ENCODE peak calls at places on chromosomes 1 and 21, in eight cellular contexts. One of them, this sample, is unnamed.

GRCh38 chr21:33993286-33994231 is 78.0 kb upstream of the ATP5PO start:
- DNase-seq in natural killer cell treated with Interleukin-12 subunit alpha and Interleukin-12 subunit beta and Interleukin-15 and Interleukin-18, amount 100 ng/mL, for 72 hours: no peak
- DNase-seq in right cardiac atrium: no peak
- DNase-seq in GM03348: no peak
- DNase-seq in Panc1: no peak
- DNase-seq in A172: no peak
- DNase-seq in H54: no peak
- DNase-seq in ovary: no peak
- DNase-seq in this sample: peak

GRCh38 chr21:33937931-33938339 is 22.3 kb upstream of the ATP5PO start:
- DNase-seq in ovary: no peak
- DNase-seq in right cardiac atrium: no peak
- DNase-seq in H54: no peak
- DNase-seq in Panc1: no peak
- DNase-seq in natural killer cell treated with Interleukin-12 subunit alpha and Interleukin-12 subunit beta and Interleukin-15 and Interleukin-18, amount 100 ng/mL, for 72 hours: no peak
- DNase-seq in A172: no peak
- DNase-seq in GM03348: no peak
- DNase-seq in this sample: no peak

GRCh38 chr1:84538599-84538998 is 32.2 kb upstream of the GNG5 start:
- DNase-seq in Panc1: no peak
- DNase-seq in right cardiac atrium: no peak
- DNase-seq in GM03348: no peak
- DNase-seq in A172: no peak
- DNase-seq in natural killer cell treated with Interleukin-12 subunit alpha and Interleukin-12 subunit beta and Interleukin-15 and Interleukin-18, amount 100 ng/mL, for 72 hours: peak
- DNase-seq in ovary: no peak
- DNase-seq in H54: no peak
- DNase-seq in this sample: no peak

GRCh38 chr21:15439726-15440125 is 290.1 kb upstream of the USP25 start:
- DNase-seq in natural killer cell treated with Interleukin-12 subunit alpha and Interleukin-12 subunit beta and Interleukin-15 and Interleukin-18, amount 100 ng/mL, for 72 hours: no peak
- DNase-seq in ovary: no peak
- DNase-seq in right cardiac atrium: no peak
- DNase-seq in A172: no peak
- DNase-seq in GM03348: no peak
- DNase-seq in H54: no peak
- DNase-seq in Panc1: no peak
- DNase-seq in this sample: no peak

GRCh38 chr1:212951058-212951923 is 950 bp downstream of the VASH2 start:
- DNase-seq in ovary: no peak
- DNase-seq in Panc1: no peak
- DNase-seq in GM03348: peak
- DNase-seq in natural killer cell treated with Interleukin-12 subunit alpha and Interleukin-12 subunit beta and Interleukin-15 and Interleukin-18, amount 100 ng/mL, for 72 hours: no peak
- DNase-seq in A172: no peak
- DNase-seq in H54: no peak
- DNase-seq in right cardiac atrium: peak
- DNase-seq in this sample: no peak

GRCh38 chr1:109570414-109570813 is 22.0 kb downstream of the GNAI3 start:
- DNase-seq in natural killer cell treated with Interleukin-12 subunit alpha and Interleukin-12 subunit beta and Interleukin-15 and Interleukin-18, amount 100 ng/mL, for 72 hours: no peak
- DNase-seq in Panc1: no peak
- DNase-seq in right cardiac atrium: no peak
- DNase-seq in ovary: no peak
- DNase-seq in GM03348: peak
- DNase-seq in A172: no peak
- DNase-seq in H54: no peak
- DNase-seq in this sample: no peak

GRCh38 chr1:154812911-154813816 is 56.9 kb downstream of the KCNN3 start:
- DNase-seq in ovary: peak
- DNase-seq in H54: no peak
- DNase-seq in natural killer cell treated with Interleukin-12 subunit alpha and Interleukin-12 subunit beta and Interleukin-15 and Interleukin-18, amount 100 ng/mL, for 72 hours: no peak
- DNase-seq in A172: no peak
- DNase-seq in right cardiac atrium: peak
- DNase-seq in GM03348: no peak
- DNase-seq in Panc1: no peak
- DNase-seq in this sample: peak

GRCh38 chr1:6052543-6053205 is 7.0 kb downstream of the KCNAB2 start:
- DNase-seq in H54: peak
- DNase-seq in natural killer cell treated with Interleukin-12 subunit alpha and Interleukin-12 subunit beta and Interleukin-15 and Interleukin-18, amount 100 ng/mL, for 72 hours: no peak
- DNase-seq in GM03348: peak
- DNase-seq in right cardiac atrium: peak
- DNase-seq in Panc1: peak
- DNase-seq in A172: peak
- DNase-seq in ovary: peak
- DNase-seq in this sample: peak

GRCh38 chr21:33587792-33588484 is 546 bp downstream of the DONSON start:
- DNase-seq in GM03348: peak
- DNase-seq in A172: peak
- DNase-seq in Panc1: no peak
- DNase-seq in ovary: peak
- DNase-seq in right cardiac atrium: peak
- DNase-seq in H54: peak
- DNase-seq in natural killer cell treated with Interleukin-12 subunit alpha and Interleukin-12 subunit beta and Interleukin-15 and Interleukin-18, amount 100 ng/mL, for 72 hours: peak
- DNase-seq in this sample: peak

GRCh38 chr1:54615531-54616245 is 7.6 kb downstream of the FAM151A start:
- DNase-seq in A172: no peak
- DNase-seq in natural killer cell treated with Interleukin-12 subunit alpha and Interleukin-12 subunit beta and Interleukin-15 and Interleukin-18, amount 100 ng/mL, for 72 hours: no peak
- DNase-seq in right cardiac atrium: no peak
- DNase-seq in GM03348: no peak
- DNase-seq in Panc1: no peak
- DNase-seq in ovary: peak
- DNase-seq in H54: no peak
- DNase-seq in this sample: no peak

GRCh38 chr1:159170639-159171038 is 776 bp upstream of the CADM3 start:
- DNase-seq in GM03348: no peak
- DNase-seq in A172: no peak
- DNase-seq in Panc1: no peak
- DNase-seq in ovary: no peak
- DNase-seq in right cardiac atrium: peak
- DNase-seq in natural killer cell treated with Interleukin-12 subunit alpha and Interleukin-12 subunit beta and Interleukin-15 and Interleukin-18, amount 100 ng/mL, for 72 hours: no peak
- DNase-seq in H54: no peak
- DNase-seq in this sample: no peak

GRCh38 chr21:36791695-36792451 is 93.0 kb downstream of the SIM2 start:
- DNase-seq in A172: no peak
- DNase-seq in H54: no peak
- DNase-seq in natural killer cell treated with Interleukin-12 subunit alpha and Interleukin-12 subunit beta and Interleukin-15 and Interleukin-18, amount 100 ng/mL, for 72 hours: no peak
- DNase-seq in ovary: no peak
- DNase-seq in GM03348: no peak
- DNase-seq in right cardiac atrium: no peak
- DNase-seq in Panc1: no peak
- DNase-seq in this sample: peak

GRCh38 chr1:154445040-154445472 is 39.9 kb downstream of the IL6R start:
- DNase-seq in ovary: no peak
- DNase-seq in A172: peak
- DNase-seq in GM03348: peak
- DNase-seq in right cardiac atrium: no peak
- DNase-seq in Panc1: no peak
- DNase-seq in natural killer cell treated with Interleukin-12 subunit alpha and Interleukin-12 subunit beta and Interleukin-15 and Interleukin-18, amount 100 ng/mL, for 72 hours: peak
- DNase-seq in H54: peak
- DNase-seq in this sample: no peak

GRCh38 chr1:20069932-20070331 is at the start of gene PLA2G5:
- DNase-seq in right cardiac atrium: peak
- DNase-seq in natural killer cell treated with Interleukin-12 subunit alpha and Interleukin-12 subunit beta and Interleukin-15 and Interleukin-18, amount 100 ng/mL, for 72 hours: no peak
- DNase-seq in A172: no peak
- DNase-seq in Panc1: no peak
- DNase-seq in H54: no peak
- DNase-seq in ovary: peak
- DNase-seq in GM03348: peak
- DNase-seq in this sample: peak

GRCh38 chr1:182430263-182431068 is 19.5 kb upstream of the RGSL1 start:
- DNase-seq in natural killer cell treated with Interleukin-12 subunit alpha and Interleukin-12 subunit beta and Interleukin-15 and Interleukin-18, amount 100 ng/mL, for 72 hours: no peak
- DNase-seq in Panc1: no peak
- DNase-seq in A172: peak
- DNase-seq in right cardiac atrium: no peak
- DNase-seq in H54: no peak
- DNase-seq in GM03348: no peak
- DNase-seq in ovary: no peak
- DNase-seq in this sample: no peak

GRCh38 chr1:47818682-47819502 is 178.3 kb downstream of the TRABD2B start:
- DNase-seq in GM03348: no peak
- DNase-seq in H54: no peak
- DNase-seq in ovary: no peak
- DNase-seq in natural killer cell treated with Interleukin-12 subunit alpha and Interleukin-12 subunit beta and Interleukin-15 and Interleukin-18, amount 100 ng/mL, for 72 hours: no peak
- DNase-seq in right cardiac atrium: no peak
- DNase-seq in Panc1: no peak
- DNase-seq in A172: no peak
- DNase-seq in this sample: no peak

GRCh38 chr1:219296430-219296850 is 122.8 kb downstream of the LYPLAL1 start:
- DNase-seq in Panc1: no peak
- DNase-seq in GM03348: no peak
- DNase-seq in right cardiac atrium: no peak
- DNase-seq in A172: peak
- DNase-seq in H54: no peak
- DNase-seq in natural killer cell treated with Interleukin-12 subunit alpha and Interleukin-12 subunit beta and Interleukin-15 and Interleukin-18, amount 100 ng/mL, for 72 hours: no peak
- DNase-seq in ovary: no peak
- DNase-seq in this sample: no peak

GRCh38 chr1:223045164-223045957 is 97.7 kb downstream of the TLR5 start:
- DNase-seq in right cardiac atrium: no peak
- DNase-seq in Panc1: no peak
- DNase-seq in ovary: no peak
- DNase-seq in natural killer cell treated with Interleukin-12 subunit alpha and Interleukin-12 subunit beta and Interleukin-15 and Interleukin-18, amount 100 ng/mL, for 72 hours: no peak
- DNase-seq in A172: no peak
- DNase-seq in GM03348: no peak
- DNase-seq in H54: no peak
- DNase-seq in this sample: no peak

GRCh38 chr1:180248731-180249681 is 18.9 kb downstream of the LHX4 start:
- DNase-seq in A172: no peak
- DNase-seq in Panc1: no peak
- DNase-seq in H54: no peak
- DNase-seq in ovary: no peak
- DNase-seq in right cardiac atrium: no peak
- DNase-seq in GM03348: no peak
- DNase-seq in natural killer cell treated with Interleukin-12 subunit alpha and Interleukin-12 subunit beta and Interleukin-15 and Interleukin-18, amount 100 ng/mL, for 72 hours: peak
- DNase-seq in this sample: peak

GRCh38 chr1:8661185-8662110 is 156.0 kb downstream of the RERE start:
- DNase-seq in GM03348: peak
- DNase-seq in Panc1: peak
- DNase-seq in ovary: peak
- DNase-seq in right cardiac atrium: peak
- DNase-seq in A172: peak
- DNase-seq in H54: no peak
- DNase-seq in natural killer cell treated with Interleukin-12 subunit alpha and Interleukin-12 subunit beta and Interleukin-15 and Interleukin-18, amount 100 ng/mL, for 72 hours: no peak
- DNase-seq in this sample: no peak

GRCh38 chr1:223068913-223069312 is 74.1 kb downstream of the TLR5 start:
- DNase-seq in Panc1: no peak
- DNase-seq in GM03348: no peak
- DNase-seq in natural killer cell treated with Interleukin-12 subunit alpha and Interleukin-12 subunit beta and Interleukin-15 and Interleukin-18, amount 100 ng/mL, for 72 hours: no peak
- DNase-seq in H54: no peak
- DNase-seq in A172: no peak
- DNase-seq in right cardiac atrium: no peak
- DNase-seq in ovary: no peak
- DNase-seq in this sample: no peak

GRCh38 chr1:143698016-143698415 is 273.8 kb downstream of the FAM72C start:
- DNase-seq in ovary: no peak
- DNase-seq in right cardiac atrium: peak
- DNase-seq in GM03348: peak
- DNase-seq in natural killer cell treated with Interleukin-12 subunit alpha and Interleukin-12 subunit beta and Interleukin-15 and Interleukin-18, amount 100 ng/mL, for 72 hours: no peak
- DNase-seq in H54: peak
- DNase-seq in A172: peak
- DNase-seq in Panc1: no peak
- DNase-seq in this sample: peak

GRCh38 chr1:151984313-151984956 is 9.2 kb downstream of the S100A10 start:
- DNase-seq in ovary: no peak
- DNase-seq in Panc1: no peak
- DNase-seq in GM03348: no peak
- DNase-seq in right cardiac atrium: no peak
- DNase-seq in natural killer cell treated with Interleukin-12 subunit alpha and Interleukin-12 subunit beta and Interleukin-15 and Interleukin-18, amount 100 ng/mL, for 72 hours: peak
- DNase-seq in A172: no peak
- DNase-seq in H54: no peak
- DNase-seq in this sample: no peak

GRCh38 chr1:17355898-17356297 is 16.1 kb upstream of the PADI6 start:
- DNase-seq in Panc1: no peak
- DNase-seq in ovary: no peak
- DNase-seq in right cardiac atrium: no peak
- DNase-seq in A172: no peak
- DNase-seq in natural killer cell treated with Interleukin-12 subunit alpha and Interleukin-12 subunit beta and Interleukin-15 and Interleukin-18, amount 100 ng/mL, for 72 hours: no peak
- DNase-seq in GM03348: no peak
- DNase-seq in H54: no peak
- DNase-seq in this sample: no peak

GRCh38 chr1:107187399-107187798 is 46.6 kb downstream of the NTNG1 start:
- DNase-seq in H54: no peak
- DNase-seq in natural killer cell treated with Interleukin-12 subunit alpha and Interleukin-12 subunit beta and Interleukin-15 and Interleukin-18, amount 100 ng/mL, for 72 hours: no peak
- DNase-seq in right cardiac atrium: no peak
- DNase-seq in GM03348: no peak
- DNase-seq in ovary: no peak
- DNase-seq in Panc1: no peak
- DNase-seq in A172: no peak
- DNase-seq in this sample: no peak

GRCh38 chr1:177800386-177801058 is 169.3 kb downstream of the SEC16B start:
- DNase-seq in A172: peak
- DNase-seq in right cardiac atrium: no peak
- DNase-seq in natural killer cell treated with Interleukin-12 subunit alpha and Interleukin-12 subunit beta and Interleukin-15 and Interleukin-18, amount 100 ng/mL, for 72 hours: no peak
- DNase-seq in H54: no peak
- DNase-seq in Panc1: no peak
- DNase-seq in ovary: no peak
- DNase-seq in GM03348: peak
- DNase-seq in this sample: no peak

GRCh38 chr21:44709426-44710293 is 1.7 kb downstream of the TSPEAR start:
- DNase-seq in right cardiac atrium: no peak
- DNase-seq in H54: no peak
- DNase-seq in GM03348: no peak
- DNase-seq in Panc1: no peak
- DNase-seq in ovary: peak
- DNase-seq in A172: no peak
- DNase-seq in natural killer cell treated with Interleukin-12 subunit alpha and Interleukin-12 subunit beta and Interleukin-15 and Interleukin-18, amount 100 ng/mL, for 72 hours: peak
- DNase-seq in this sample: no peak

GRCh38 chr1:151210830-151211229 is 12.5 kb downstream of the PIP5K1A start:
- DNase-seq in ovary: no peak
- DNase-seq in natural killer cell treated with Interleukin-12 subunit alpha and Interleukin-12 subunit beta and Interleukin-15 and Interleukin-18, amount 100 ng/mL, for 72 hours: no peak
- DNase-seq in right cardiac atrium: no peak
- DNase-seq in GM03348: peak
- DNase-seq in Panc1: no peak
- DNase-seq in A172: peak
- DNase-seq in H54: peak
- DNase-seq in this sample: no peak

GRCh38 chr1:169529068-169529642 is 43.4 kb upstream of the SLC19A2 start:
- DNase-seq in Panc1: no peak
- DNase-seq in A172: peak
- DNase-seq in H54: no peak
- DNase-seq in GM03348: peak
- DNase-seq in ovary: no peak
- DNase-seq in right cardiac atrium: no peak
- DNase-seq in natural killer cell treated with Interleukin-12 subunit alpha and Interleukin-12 subunit beta and Interleukin-15 and Interleukin-18, amount 100 ng/mL, for 72 hours: no peak
- DNase-seq in this sample: no peak

GRCh38 chr1:171814692-171815091 is 26.6 kb upstream of the DNM3 start:
- DNase-seq in H54: no peak
- DNase-seq in A172: no peak
- DNase-seq in ovary: no peak
- DNase-seq in natural killer cell treated with Interleukin-12 subunit alpha and Interleukin-12 subunit beta and Interleukin-15 and Interleukin-18, amount 100 ng/mL, for 72 hours: no peak
- DNase-seq in GM03348: peak
- DNase-seq in right cardiac atrium: no peak
- DNase-seq in Panc1: no peak
- DNase-seq in this sample: no peak

GRCh38 chr21:41584603-41585176 is 76.7 kb upstream of the TMPRSS2 start:
- DNase-seq in right cardiac atrium: no peak
- DNase-seq in Panc1: no peak
- DNase-seq in H54: no peak
- DNase-seq in natural killer cell treated with Interleukin-12 subunit alpha and Interleukin-12 subunit beta and Interleukin-15 and Interleukin-18, amount 100 ng/mL, for 72 hours: no peak
- DNase-seq in A172: no peak
- DNase-seq in GM03348: no peak
- DNase-seq in ovary: no peak
- DNase-seq in this sample: no peak

GRCh38 chr21:15000076-15000475 is 64.7 kb downstream of the NRIP1 start:
- DNase-seq in natural killer cell treated with Interleukin-12 subunit alpha and Interleukin-12 subunit beta and Interleukin-15 and Interleukin-18, amount 100 ng/mL, for 72 hours: no peak
- DNase-seq in ovary: no peak
- DNase-seq in H54: no peak
- DNase-seq in A172: peak
- DNase-seq in GM03348: peak
- DNase-seq in Panc1: no peak
- DNase-seq in right cardiac atrium: no peak
- DNase-seq in this sample: no peak

GRCh38 chr1:93993731-93994130 is 84.5 kb upstream of the GCLM start:
- DNase-seq in natural killer cell treated with Interleukin-12 subunit alpha and Interleukin-12 subunit beta and Interleukin-15 and Interleukin-18, amount 100 ng/mL, for 72 hours: no peak
- DNase-seq in ovary: no peak
- DNase-seq in A172: peak
- DNase-seq in Panc1: no peak
- DNase-seq in H54: no peak
- DNase-seq in GM03348: peak
- DNase-seq in right cardiac atrium: no peak
- DNase-seq in this sample: no peak

GRCh38 chr1:23548704-23549143 is 10.6 kb downstream of the ID3 start:
- DNase-seq in ovary: no peak
- DNase-seq in GM03348: peak
- DNase-seq in Panc1: no peak
- DNase-seq in natural killer cell treated with Interleukin-12 subunit alpha and Interleukin-12 subunit beta and Interleukin-15 and Interleukin-18, amount 100 ng/mL, for 72 hours: no peak
- DNase-seq in H54: no peak
- DNase-seq in A172: no peak
- DNase-seq in right cardiac atrium: peak
- DNase-seq in this sample: peak

This sample was measured in Right ventricle myocardium superior.